ENCODE peak calls at places on chromosomes 12 and 14, in ten cellular contexts. B is fibroblast of mammary gland; A is M059J; M is stimulated activated naive CD4-positive, alpha-beta T cell; P is NCI-H460; Q is RCC 7860; V is amniotic stem cell; F is GM23338; W is activated CD4-positive, CD25-positive, alpha-beta regulatory T cell treated with anti-CD3 and anti-CD28 coated beads, Interleukin-2, amount 50 U/mL, for 72 hours; O is stomach. R is an unnamed sample.

GRCh38 chr12:26976687-26977086 is 37.5 kb downstream of the TM7SF3 start:
- DNase-seq in B (no peak), A (no peak), M (no peak), P (no peak), Q (no peak), V (no peak), F (no peak), W (no peak), O (no peak), R (no peak)

GRCh38 chr12:65331456-65331855 is 53.0 kb downstream of the MSRB3 start:
- DNase-seq in B (no peak), A (no peak), M (no peak), P (no peak), Q (no peak), V (no peak), F (no peak), W (no peak), O (no peak), R (no peak)

GRCh38 chr14:24513009-24513408 is 4.9 kb upstream of the CMA1 start:
- DNase-seq in B (no peak), A (no peak), M (no peak), P (no peak), Q (no peak), V (no peak), F (peak), W (no peak), O (no peak), R (no peak)

GRCh38 chr12:34406996-34407300 is 384.7 kb downstream of the ALG10 start:
- DNase-seq in B (no peak), A (no peak), M (no peak), P (no peak), Q (no peak), V (no peak), F (no peak), W (no peak), O (no peak), R (peak)

GRCh38 chr12:28034271-28034670 is 61.7 kb upstream of the PTHLH start:
- DNase-seq in B (peak), A (no peak), M (no peak), P (no peak), Q (peak), V (no peak), F (no peak), W (no peak), O (no peak), R (no peak)

GRCh38 chr12:95182868-95183415 is 34.3 kb downstream of the FGD6 start:
- DNase-seq in B (peak), A (peak), M (no peak), P (no peak), Q (peak), V (peak), F (no peak), W (no peak), O (no peak), R (no peak)

GRCh38 chr12:93740721-93741120 is 63.5 kb downstream of the CRADD start:
- DNase-seq in B (peak), A (peak), M (no peak), P (no peak), Q (no peak), V (no peak), F (peak), W (no peak), O (no peak), R (no peak)

GRCh38 chr12:131736807-131737484 is 26.1 kb downstream of the SFSWAP start:
- DNase-seq in B (peak), A (peak), M (no peak), P (peak), Q (peak), V (no peak), F (peak), W (no peak), O (no peak), R (no peak)

GRCh38 chr14:25132734-25133422 is 82.9 kb upstream of the STXBP6 start:
- DNase-seq in B (peak), A (peak), M (no peak), P (peak), Q (peak), V (no peak), F (peak), W (peak), O (peak), R (peak)